ENCODE peak calls at places on chromosomes 1 and 21, in nine cellular contexts. A is left ventricle myocardium inferior, U is brain microvascular endothelial cell, P is left lung, J is astrocyte, X is IMR-90, K is A673, N is mammary epithelial cell, G is psoas muscle. C is an unnamed sample.

GRCh38 chr1:197736689-197737088 is 38.6 kb downstream of the DENND1B start:
- DNase-seq in A (no peak), U (peak; percentile 2), P (no peak), J (peak; percentile 50), X (peak; percentile 60), K (no peak), N (peak; percentile 85), G (no peak), C (peak; percentile 89)

GRCh38 chr1:116325922-116326321 is 47.1 kb upstream of the ATP1A1 start:
- DNase-seq in A (no peak), U (no peak), P (no peak), J (no peak), X (no peak), K (no peak), N (no peak), G (peak; percentile 46), C (no peak)

GRCh38 chr1:8474369-8474768 is 156.5 kb downstream of the SLC45A1 start:
- DNase-seq in A (no peak), U (no peak), P (no peak), J (no peak), X (no peak), K (peak; percentile 71), N (no peak), G (no peak), C (no peak)

GRCh38 chr21:45558044-45558721 is 15.9 kb upstream of the SLC19A1 start:
- DNase-seq in A (peak; percentile 11), U (no peak), P (peak; percentile 25), J (no peak), X (no peak), K (no peak), N (no peak), G (peak; percentile 48), C (no peak)

GRCh38 chr1:117060441-117061317 is 553 bp downstream of the TTF2 start:
- DNase-seq in A (no peak), U (peak; percentile 48), P (no peak), J (peak; percentile 55), X (peak; percentile 34), K (peak; percentile 61), N (peak; percentile 78), G (no peak), C (no peak)

GRCh38 chr1:175725684-175726083 is 17.7 kb downstream of the TNR start:
- DNase-seq in A (no peak), U (peak; percentile 7), P (no peak), J (peak; percentile 3), X (peak; percentile 9), K (peak; percentile 52), N (peak; percentile 20), G (no peak), C (no peak)

GRCh38 chr1:227299688-227300087 is 18.6 kb downstream of the CDC42BPA start:
- DNase-seq in A (no peak), U (peak; percentile 7), P (no peak), J (peak; percentile 16), X (peak; percentile 59), K (no peak), N (no peak), G (no peak), C (no peak)

GRCh38 chr1:115469703-115470476 is 131.8 kb upstream of the NGF start:
- DNase-seq in A (peak; percentile 27), U (peak; percentile 66), P (peak; percentile 46), J (peak; percentile 71), X (peak; percentile 55), K (peak; percentile 27), N (peak; percentile 74), G (peak; percentile 60), C (no peak)

GRCh38 chr1:69492286-69492685 is 75.4 kb upstream of the LRRC7 start:
- DNase-seq in A (no peak), U (peak; percentile 24), P (no peak), J (peak; percentile 62), X (no peak), K (no peak), N (no peak), G (no peak), C (no peak)

GRCh38 chr1:156115514-156116374 is 1.2 kb downstream of the LMNA start:
- DNase-seq in A (peak; percentile 64), U (peak; percentile 62), P (peak; percentile 67), J (no peak), X (peak; percentile 65), K (peak; percentile 52), N (peak; percentile 71), G (peak; percentile 88), C (no peak)

DNA sequence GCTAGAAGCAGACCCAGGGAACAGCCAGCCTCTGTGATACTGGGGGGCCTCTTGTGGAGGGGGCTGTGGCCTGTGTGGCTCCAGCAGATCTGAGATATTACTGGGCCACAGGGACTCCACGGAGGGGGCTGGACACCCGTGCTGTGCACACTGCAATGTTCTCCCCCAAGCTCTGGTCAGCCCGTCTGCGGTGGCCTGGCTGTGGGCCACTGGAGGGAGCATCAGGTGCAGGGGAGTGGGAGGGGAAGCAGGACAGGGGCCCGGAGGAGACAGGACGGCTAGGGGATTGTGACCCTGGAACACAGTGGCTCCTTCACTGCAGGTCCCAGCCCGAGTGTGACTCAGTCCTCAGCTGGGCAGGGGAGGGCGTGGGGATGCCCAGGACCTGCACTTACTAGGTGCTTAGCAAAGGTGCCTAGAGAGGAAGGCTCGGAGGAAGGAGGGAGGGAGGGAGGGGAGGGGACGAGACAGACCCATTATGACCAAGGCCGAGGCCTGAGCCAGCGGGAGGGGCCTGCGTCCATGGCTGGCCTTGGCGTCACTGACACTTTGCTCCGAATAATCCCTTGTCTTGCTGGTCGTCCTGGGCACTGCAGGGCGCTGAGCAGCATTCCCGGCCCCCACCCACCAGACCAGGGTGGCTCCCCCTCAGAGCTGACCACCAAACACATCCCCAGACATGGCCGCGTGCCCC is 44.2 kb downstream of the PRDM16 start:
- DNase-seq in A (no peak), U (no peak), P (no peak), J (no peak), X (no peak), K (no peak), N (no peak), G (no peak), C (no peak)
- TF ChIP-seq CTCF in A (no peak), U (no peak), P (no peak), J (no peak), X (no peak), K (no peak), N (no peak), G (no peak), C (no peak)

GRCh38 chr1:179092896-179093461 is 11.1 kb downstream of the TOR3A start:
- DNase-seq in A (no peak), U (no peak), P (no peak), J (no peak), X (no peak), K (no peak), N (no peak), G (no peak), C (no peak)

GRCh38 chr1:179099891-179100290 is 18.0 kb downstream of the TOR3A start:
- DNase-seq in A (no peak), U (no peak), P (no peak), J (no peak), X (no peak), K (no peak), N (no peak), G (no peak), C (no peak)

GRCh38 chr1:179095377-179095776 is 13.5 kb downstream of the TOR3A start:
- DNase-seq in A (no peak), U (no peak), P (no peak), J (no peak), X (no peak), K (no peak), N (no peak), G (no peak), C (no peak)

GRCh38 chr1:179094826-179095225 is 13.0 kb downstream of the TOR3A start:
- DNase-seq in A (no peak), U (no peak), P (peak; percentile 36), J (no peak), X (no peak), K (no peak), N (no peak), G (no peak), C (no peak)

DNA sequence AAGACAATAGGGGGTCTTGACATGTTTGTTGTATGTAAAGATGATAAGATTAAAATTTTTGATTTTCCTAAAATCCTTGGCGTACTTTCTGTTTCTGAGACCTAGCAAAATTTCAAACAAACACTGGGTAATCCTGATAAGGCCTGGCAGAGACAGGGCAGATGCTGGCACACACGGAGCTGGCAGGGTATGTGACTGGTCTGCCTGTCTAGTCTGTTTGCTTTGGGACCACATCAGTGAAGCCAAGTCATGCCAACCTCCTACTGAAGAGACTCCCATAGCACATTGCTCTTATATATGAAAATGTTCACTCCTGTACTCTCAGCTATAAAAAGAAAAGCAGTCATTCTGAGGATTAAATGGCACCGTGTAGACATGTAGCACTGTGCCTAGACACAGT is 14.1 kb downstream of the TOR3A start:
- DNase-seq in A (no peak), U (no peak), P (no peak), J (no peak), X (no peak), K (no peak), N (no peak), G (no peak), C (no peak)
- H3K36me3 ChIP-seq in A (peaks cover 34% of the 10 kb centered on the region), U (peaks cover 87% of the 10 kb centered on the region), P (no peaks in the 10 kb centered on the region), J (peaks cover 77% of the 10 kb centered on the region), X (peaks cover 46% of the 10 kb centered on the region), K (peaks cover 48% of the 10 kb centered on the region), N (peaks cover 55% of the 10 kb centered on the region), G (peaks cover 20% of the 10 kb centered on the region), C (peaks cover 21% of the 10 kb centered on the region)

DNA sequence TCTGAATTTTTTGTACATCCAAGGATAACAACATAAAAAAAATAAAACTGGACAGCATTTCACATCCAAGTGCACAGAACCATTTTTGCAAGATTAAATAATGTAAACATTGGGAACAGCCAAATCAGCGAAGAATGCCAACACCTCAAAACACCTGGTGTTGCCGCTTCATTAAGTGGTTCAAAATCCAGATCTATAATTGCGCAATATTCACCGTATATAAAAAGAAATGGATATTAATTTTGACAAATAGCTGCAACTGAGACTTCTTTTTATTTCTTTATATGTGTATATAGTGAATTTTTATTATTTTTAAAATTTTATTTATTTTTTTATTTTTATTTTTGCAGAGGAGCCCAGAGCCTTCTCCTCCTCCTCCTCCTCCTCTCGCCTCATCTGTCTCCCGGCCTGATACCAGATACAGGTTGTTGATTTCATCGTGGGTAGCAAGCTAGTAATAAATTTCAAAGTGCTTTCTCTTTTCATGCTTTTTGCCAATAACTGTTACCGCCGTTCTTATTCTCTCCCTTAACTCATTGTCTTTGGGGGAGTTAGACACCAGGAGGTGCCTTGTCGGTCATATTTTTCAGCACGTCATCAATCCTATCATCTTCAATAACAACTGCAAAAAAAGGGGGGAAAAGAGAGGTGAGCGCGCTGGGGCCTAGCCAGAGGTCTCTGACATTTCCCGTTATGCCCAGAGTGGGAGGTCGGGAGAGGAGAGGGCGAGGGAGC is 2.7 kb downstream of the CAMK2N1 start:
- DNase-seq in A (no peak), U (no peak), P (no peak), J (no peak), X (no peak), K (no peak), N (peak; percentile 35), G (no peak), C (no peak)
- H3K27me3 ChIP-seq in A (peaks cover 98% of the 10 kb centered on the region), U (peaks cover 12% of the 10 kb centered on the region), P (peaks cover 40% of the 10 kb centered on the region), J (no peaks in the 10 kb centered on the region), X (no peaks in the 10 kb centered on the region), K (peaks cover 96% of the 10 kb centered on the region), N (no peaks in the 10 kb centered on the region), G (peaks cover 20% of the 10 kb centered on the region), C (peaks cover 2% of the 10 kb centered on the region)

DNA sequence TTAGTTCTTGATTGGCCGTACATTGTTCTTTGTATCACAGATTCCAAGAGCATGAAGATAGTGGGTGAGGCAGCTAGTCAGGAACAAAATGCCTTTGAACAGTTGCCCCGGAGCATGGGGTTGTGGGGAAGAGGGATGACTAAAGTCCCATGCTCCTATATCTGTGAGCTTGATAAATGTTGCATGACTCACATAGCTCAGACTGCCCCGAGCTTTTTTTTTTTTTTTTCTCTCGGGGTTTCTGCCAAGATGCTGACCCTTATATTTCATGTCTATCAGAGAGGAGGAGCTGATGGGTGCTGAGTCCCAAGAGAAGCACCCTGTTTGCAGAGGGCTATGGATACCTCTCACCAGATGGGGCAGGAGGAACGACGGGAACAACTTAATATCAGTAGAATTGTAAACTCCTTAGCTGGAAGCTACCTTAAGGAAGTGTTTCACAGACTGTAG is 40.6 kb downstream of the SRRM1 start:
- DNase-seq in A (no peak), U (peak; percentile 95), P (no peak), J (peak; percentile 99), X (peak; percentile 98), K (peak; percentile 42), N (peak; percentile 99), G (no peak), C (peak; percentile 79)
- TF ChIP-seq CTCF in A (no peak), U (no peak), P (no peak), J (no peak), X (no peak), K (no peak), N (no peak), G (no peak), C (no peak)

C was measured in BJ.